ENCODE peak calls at places on chromosomes 16 and 17, in five cellular contexts. N, I, J, V and Y are unnamed samples.

GRCh38 chr16:89320717-89321501 is 103.4 kb downstream of the ZNF778 start:
- DNase-seq in J (no peak), I (no peak), V (no peak), N (peak), Y (no peak)

GRCh38 chr16:69936751-69937211 is 14.4 kb upstream of the CLEC18A start:
- DNase-seq in I (no peak), V (no peak), J (no peak), N (peak), Y (no peak)

GRCh38 chr17:48644910-48645557 is 18.9 kb upstream of the HOXB9 start:
- DNase-seq in V (no peak), J (no peak), N (no peak), I (no peak), Y (no peak)

GRCh38 chr17:37045271-37045946 is 96.7 kb downstream of the AATF start:
- DNase-seq in J (no peak), I (no peak), N (no peak), V (no peak), Y (no peak)

GRCh38 chr17:7673239-7673638 is 14.1 kb downstream of the TP53 start:
- DNase-seq in N (no peak), J (peak), V (peak), I (peak), Y (peak)

GRCh38 chr16:77214411-77215138 is 15.4 kb downstream of the SYCE1L start:
- DNase-seq in V (no peak), N (no peak), I (no peak), J (no peak), Y (no peak)

GRCh38 chr17:27471321-27472269 is 15.3 kb downstream of the KSR1 start:
- DNase-seq in N (no peak), V (no peak), I (peak), J (peak), Y (peak)

GRCh38 chr17:50325906-50326305 is 20.0 kb upstream of the XYLT2 start:
- DNase-seq in N (no peak), V (no peak), I (no peak), J (no peak), Y (no peak)

GRCh38 chr16:3793161-3793576 is 75.8 kb upstream of the TRAP1 start:
- DNase-seq in N (no peak), V (no peak), J (no peak), I (no peak), Y (no peak)

GRCh38 chr17:42472709-42473521 is 14.2 kb downstream of the ATP6V0A1 start:
- DNase-seq in V (no peak), J (no peak), I (peak), N (no peak), Y (no peak)

GRCh38 chr16:55328611-55329569 is 4.9 kb downstream of the IRX6 start:
- DNase-seq in J (no peak), I (no peak), V (no peak), N (peak), Y (no peak)

GRCh38 chr17:32281011-32281451 is 15.4 kb downstream of the RHBDL3 start:
- DNase-seq in I (no peak), N (no peak), V (no peak), J (no peak), Y (no peak)

GRCh38 chr16:22141746-22142145 is 20.6 kb upstream of the SDR42E2 start:
- DNase-seq in J (no peak), N (no peak), V (peak), I (no peak), Y (no peak)

GRCh38 chr17:49969134-49969759 is at the start of gene DLX4:
- DNase-seq in J (peak), I (no peak), N (no peak), V (peak), Y (no peak)

GRCh38 chr17:78796134-78796900 is 14.2 kb upstream of the CYTH1 start:
- DNase-seq in N (peak), I (no peak), J (no peak), V (no peak), Y (no peak)

GRCh38 chr16:84607694-84608093 is 10.2 kb downstream of the COTL1 start:
- DNase-seq in J (peak), I (no peak), N (no peak), V (peak), Y (no peak)

GRCh38 chr16:9713151-9713550 is 469.1 kb downstream of the GRIN2A start:
- DNase-seq in I (no peak), N (no peak), J (no peak), V (no peak), Y (no peak)

GRCh38 chr17:2853111-2853721 is 57.0 kb downstream of the RAP1GAP2 start:
- DNase-seq in I (no peak), N (peak), J (peak), V (no peak), Y (no peak)

GRCh38 chr16:31333686-31334649 is 21.0 kb upstream of the ITGAX start:
- DNase-seq in I (peak), J (peak), N (no peak), V (no peak), Y (peak)

GRCh38 chr17:66514227-66514806 is 211.9 kb downstream of the PRKCA start:
- DNase-seq in I (no peak), J (peak), N (no peak), V (no peak), Y (no peak)

GRCh38 chr16:56771558-56772279 is 41.8 kb downstream of the NUP93 start:
- DNase-seq in N (no peak), V (no peak), I (no peak), J (no peak), Y (no peak)